ENCODE peak calls at places on chromosomes 12 and 14, in eight cellular contexts. Q, H, J, U, R, L, Y and Z are unnamed samples.

GRCh38 chr12:65121956-65122469 is 908 bp upstream of the WIF1 start:
- DNase-seq in Y (no peak), H (no peak), U (no peak), L (no peak), J (no peak), Q (no peak), R (no peak), Z (no peak)

GRCh38 chr12:44431647-44432352 is 444.3 kb downstream of the NELL2 start:
- DNase-seq in U (no peak), J (no peak), L (peak; percentile 37), R (no peak), Q (no peak), Y (no peak), H (no peak), Z (no peak)

GRCh38 chr14:59268011-59268410 is 79.5 kb downstream of the DAAM1 start:
- DNase-seq in H (no peak), Q (no peak), L (no peak), Y (no peak), J (no peak), U (no peak), R (no peak), Z (no peak)

GRCh38 chr12:88897723-88898122 is 317.5 kb upstream of the KITLG start:
- DNase-seq in Q (peak; percentile 70), J (no peak), L (no peak), Y (no peak), R (no peak), U (no peak), H (no peak), Z (no peak)

GRCh38 chr14:87888136-87888999 is 104.6 kb downstream of the GALC start:
- DNase-seq in Y (peak; percentile 1), U (peak; percentile 23), H (peak; percentile 39), L (peak; percentile 26), Q (peak; percentile 4), J (no peak), R (peak; percentile 23), Z (peak; percentile 55)

GRCh38 chr12:113241191-113242017 is 20.1 kb downstream of the TPCN1 start:
- DNase-seq in R (peak; percentile 89), J (no peak), Y (no peak), H (no peak), U (peak; percentile 89), L (no peak), Q (peak; percentile 75), Z (no peak)

GRCh38 chr14:77270361-77271112 is 469 bp downstream of the NGB start:
- DNase-seq in J (no peak), L (no peak), U (no peak), H (no peak), Q (no peak), Y (no peak), R (no peak), Z (no peak)

GRCh38 chr12:2959194-2959507 is at the start of gene TEAD4:
- DNase-seq in Q (peak; percentile 79), Y (no peak), U (peak; percentile 91), J (peak; percentile 67), H (peak; percentile 84), L (peak; percentile 87), R (peak; percentile 94), Z (peak; percentile 76)

GRCh38 chr12:120439646-120440247 is 1.8 kb downstream of the COX6A1 start:
- DNase-seq in Y (peak; percentile 70), H (peak; percentile 72), J (peak; percentile 62), Q (peak; percentile 65), U (peak; percentile 60), R (peak; percentile 65), L (peak; percentile 75), Z (peak; percentile 73)

GRCh38 chr14:85313801-85314207 is 216.1 kb upstream of the FLRT2 start:
- DNase-seq in J (no peak), Y (no peak), L (no peak), R (no peak), U (no peak), Q (peak; percentile 16), H (no peak), Z (no peak)

GRCh38 chr12:89353823-89354629 is 1.7 kb upstream of the DUSP6 start:
- DNase-seq in R (peak; percentile 56), H (peak; percentile 42), J (peak; percentile 53), Y (peak; percentile 54), U (peak; percentile 95), Q (peak; percentile 74), L (peak; percentile 70), Z (no peak)

GRCh38 chr14:35332517-35333346 is 40.5 kb downstream of the PSMA6 start:
- DNase-seq in J (no peak), H (peak; percentile 3), Y (no peak), R (peak; percentile 41), L (peak; percentile 44), Q (peak; percentile 41), U (peak; percentile 32), Z (peak; percentile 8)

GRCh38 chr14:32202468-32202865 is 602 bp downstream of the RNU6-8 start:
- DNase-seq in L (no peak), Q (no peak), H (no peak), Y (no peak), J (peak; percentile 11), U (peak; percentile 63), R (no peak), Z (peak; percentile 9)

GRCh38 chr12:94062796-94063635 is 85.4 kb upstream of the PLXNC1 start:
- DNase-seq in H (no peak), U (no peak), L (no peak), Q (no peak), J (no peak), Y (no peak), R (no peak), Z (no peak)

GRCh38 chr12:113055594-113056380 is 743 bp upstream of the DTX1 start:
- DNase-seq in L (peak; percentile 29), J (no peak), U (no peak), Q (no peak), R (no peak), Y (no peak), H (no peak), Z (no peak)

GRCh38 chr12:60529261-60529660 is 933.4 kb downstream of the SLC16A7 start:
- DNase-seq in Q (no peak), H (no peak), J (no peak), U (no peak), L (no peak), Y (no peak), R (no peak), Z (no peak)

GRCh38 chr14:30681752-30682355 is 59.7 kb downstream of the SCFD1 start:
- DNase-seq in Y (no peak), R (no peak), H (peak; percentile 9), Q (peak; percentile 29), L (no peak), J (no peak), U (peak; percentile 11), Z (no peak)

GRCh38 chr12:91105807-91106206 is 5.5 kb downstream of the LUM start:
- DNase-seq in H (no peak), U (no peak), J (no peak), Q (no peak), R (no peak), Y (no peak), L (no peak), Z (no peak)

GRCh38 chr14:84493779-84494178 is 1036.2 kb upstream of the FLRT2 start:
- DNase-seq in Q (peak; percentile 13), Y (no peak), R (no peak), H (no peak), J (no peak), U (no peak), L (no peak), Z (no peak)